ENCODE peak calls at places on chromosomes 3 and 15, in five cellular contexts. T, B, Y, P and I are unnamed samples.

GRCh38 chr3:138842483-138843188 is 7.9 kb upstream of the PIK3CB start:
- DNase-seq in T (no peak), B (peak), Y (no peak), P (no peak), I (no peak)

GRCh38 chr3:132079150-132079549 is 44.3 kb upstream of the CPNE4 start:
- DNase-seq in T (no peak), B (no peak), Y (no peak), P (no peak), I (no peak)

GRCh38 chr15:68678746-68679145 is 100.0 kb downstream of the CORO2B start:
- DNase-seq in T (no peak), B (no peak), Y (no peak), P (no peak), I (no peak)

GRCh38 chr3:28574036-28574435 is 225.4 kb upstream of the AZI2 start:
- DNase-seq in T (no peak), B (no peak), Y (no peak), P (no peak), I (no peak)

GRCh38 chr15:77870195-77871065 is 207.1 kb downstream of the TBC1D2B start:
- DNase-seq in T (peak), B (no peak), Y (peak), P (peak), I (peak)

GRCh38 chr3:48561045-48561736 is 2.4 kb downstream of the UCN2 start:
- DNase-seq in T (peak), B (no peak), Y (peak), P (no peak), I (no peak)

GRCh38 chr3:41209646-41210045 is 10.3 kb downstream of the CTNNB1 start:
- DNase-seq in T (no peak), B (no peak), Y (no peak), P (no peak), I (no peak)

GRCh38 chr15:87578776-87579175 is 677.8 kb downstream of the NTRK3 start:
- DNase-seq in T (no peak), B (no peak), Y (no peak), P (no peak), I (no peak)

GRCh38 chr3:105518806-105519418 is 152.2 kb downstream of the ALCAM start:
- DNase-seq in T (peak), B (peak), Y (peak), P (peak), I (peak)

GRCh38 chr15:29364429-29365078 is 94.9 kb upstream of the NSMCE3 start:
- DNase-seq in T (peak), B (no peak), Y (no peak), P (no peak), I (no peak)

GRCh38 chr15:60255390-60255789 is 142.4 kb downstream of the ANXA2 start:
- DNase-seq in T (no peak), B (peak), Y (no peak), P (peak), I (no peak)

GRCh38 chr3:53254810-53255359 is 937 bp downstream of the TKT start:
- DNase-seq in T (peak), B (peak), Y (peak), P (no peak), I (peak)

GRCh38 chr3:20074226-20075063 is 34.2 kb downstream of the KAT2B start:
- DNase-seq in T (no peak), B (no peak), Y (no peak), P (no peak), I (no peak)

GRCh38 chr15:85381850-85382751 is 1.7 kb downstream of the AKAP13 start:
- DNase-seq in T (no peak), B (peak), Y (no peak), P (no peak), I (no peak)

GRCh38 chr3:76827647-76828273 is 212.1 kb upstream of the ROBO2 start:
- DNase-seq in T (no peak), B (no peak), Y (no peak), P (no peak), I (no peak)

GRCh38 chr3:175108012-175108411 is 248.9 kb downstream of the NAALADL2 start:
- DNase-seq in T (no peak), B (no peak), Y (no peak), P (no peak), I (no peak)

GRCh38 chr3:176633511-176633910 is 563.8 kb downstream of the TBL1XR1 start:
- DNase-seq in T (no peak), B (no peak), Y (no peak), P (no peak), I (peak)
- TF ChIP-seq JUND in T (no peak), B (no peak), Y (no peak), P (no peak), I (no peak)

DNA sequence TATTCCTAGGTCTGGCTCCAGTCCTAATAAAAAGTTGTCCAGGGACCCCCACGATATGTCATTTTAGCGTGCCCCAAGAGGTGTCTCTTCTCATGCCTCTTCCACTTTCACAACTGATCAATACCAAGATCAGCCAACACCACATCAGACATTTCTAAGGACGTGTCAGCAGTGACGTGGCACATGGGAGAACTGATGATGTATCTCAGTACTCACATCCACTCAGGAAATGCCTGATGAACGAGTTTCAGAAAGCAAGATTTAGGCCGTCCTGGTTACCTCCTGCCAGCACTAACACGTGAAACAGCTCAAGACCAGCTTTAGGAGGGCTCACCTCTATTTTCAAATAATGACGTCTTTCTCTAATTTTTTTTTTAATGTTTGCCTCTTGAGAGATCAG is 19.6 kb downstream of the VGLL4 start:
- DNase-seq in T (no peak), B (no peak), Y (no peak), P (no peak), I (no peak)
- TF ChIP-seq JUND in T (no peak), B (no peak), Y (no peak), P (no peak), I (no peak)

DNA sequence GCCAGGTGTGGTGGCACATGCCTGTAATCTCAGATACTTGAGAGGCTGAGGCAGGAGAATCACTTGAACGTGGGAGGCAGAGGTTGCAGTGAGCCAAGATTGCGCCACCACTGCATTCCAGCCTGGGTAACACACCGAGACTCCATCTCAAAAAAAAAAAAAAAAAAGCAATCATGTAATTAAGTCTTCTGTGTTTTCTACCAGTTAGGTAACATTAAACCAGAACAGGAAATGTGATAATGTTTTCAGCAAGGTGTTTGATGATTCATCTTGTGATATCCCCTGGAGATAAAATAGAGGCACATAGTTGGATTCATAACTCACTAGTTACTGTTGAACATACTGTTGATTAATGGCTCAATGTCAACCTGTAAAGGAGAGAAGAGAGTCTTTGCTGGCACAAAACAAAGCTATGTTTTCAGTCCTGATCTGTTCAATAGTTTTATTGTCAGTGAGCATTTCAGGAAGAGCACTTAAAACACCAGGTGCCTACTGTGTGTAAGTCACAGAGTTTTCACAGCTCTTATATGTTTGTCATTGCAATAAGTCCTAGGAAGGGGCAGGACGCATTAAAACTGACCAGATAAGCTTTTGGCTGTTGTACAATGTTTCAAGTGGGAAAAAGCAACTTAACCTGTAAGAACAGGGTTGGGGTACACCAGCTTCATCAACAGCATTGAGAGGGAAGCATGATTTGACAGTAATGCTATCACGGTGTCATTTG is 19.5 kb downstream of the DNAJB11 start:
- DNase-seq in T (no peak), B (no peak), Y (no peak), P (peak), I (no peak)
- TF ChIP-seq JUND in T (peak), B (no peak), Y (no peak), P (peak), I (no peak)

GRCh38 chr15:35505152-35505551 is 40.8 kb downstream of the DPH6 start:
- DNase-seq in T (no peak), B (no peak), Y (no peak), P (no peak), I (no peak)
- TF ChIP-seq JUND in T (no peak), B (no peak), Y (no peak), P (no peak), I (no peak)

GRCh38 chr15:65086680-65087111 is 10.2 kb downstream of the KBTBD13 start:
- DNase-seq in T (peak), B (no peak), Y (peak), P (no peak), I (no peak)

GRCh38 chr15:65084500-65085206 is 8.1 kb downstream of the KBTBD13 start:
- DNase-seq in T (no peak), B (no peak), Y (no peak), P (no peak), I (no peak)

GRCh38 chr15:65085990-65086679 is 9.6 kb downstream of the KBTBD13 start:
- DNase-seq in T (peak), B (no peak), Y (peak), P (peak), I (peak)

GRCh38 chr15:65083262-65083701 is 6.7 kb downstream of the KBTBD13 start:
- DNase-seq in T (no peak), B (no peak), Y (no peak), P (no peak), I (no peak)

DNA sequence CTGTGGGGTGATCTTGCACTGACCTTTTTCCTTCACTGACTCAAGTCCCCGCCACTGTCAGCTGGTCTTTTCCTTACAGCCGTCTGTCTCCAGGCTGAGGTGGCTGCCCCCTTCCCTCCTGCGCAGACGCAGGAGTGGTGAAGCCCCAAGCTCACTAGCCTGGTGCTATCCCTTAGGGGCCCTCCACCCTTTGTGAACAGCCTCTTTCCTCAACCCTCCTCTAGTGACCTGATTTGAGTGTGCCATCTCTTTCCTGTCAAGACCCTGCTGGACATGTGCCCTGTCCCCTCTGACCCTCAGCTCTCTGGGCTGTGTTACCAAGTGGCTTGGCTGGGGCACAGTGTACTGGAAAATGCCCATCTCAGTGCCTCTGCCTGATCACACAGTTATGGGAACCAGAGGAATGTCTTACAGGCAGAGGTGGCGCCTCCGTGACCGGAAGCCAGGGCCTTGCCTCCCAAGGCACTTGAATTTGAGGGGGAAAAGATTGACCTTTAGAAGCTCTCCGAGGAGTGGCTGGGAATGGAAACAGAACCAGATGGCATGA is 8.7 kb downstream of the KBTBD13 start:
- DNase-seq in T (no peak), B (no peak), Y (no peak), P (no peak), I (no peak)
- TF ChIP-seq JUND in T (no peak), B (no peak), Y (no peak), P (no peak), I (no peak)

DNA sequence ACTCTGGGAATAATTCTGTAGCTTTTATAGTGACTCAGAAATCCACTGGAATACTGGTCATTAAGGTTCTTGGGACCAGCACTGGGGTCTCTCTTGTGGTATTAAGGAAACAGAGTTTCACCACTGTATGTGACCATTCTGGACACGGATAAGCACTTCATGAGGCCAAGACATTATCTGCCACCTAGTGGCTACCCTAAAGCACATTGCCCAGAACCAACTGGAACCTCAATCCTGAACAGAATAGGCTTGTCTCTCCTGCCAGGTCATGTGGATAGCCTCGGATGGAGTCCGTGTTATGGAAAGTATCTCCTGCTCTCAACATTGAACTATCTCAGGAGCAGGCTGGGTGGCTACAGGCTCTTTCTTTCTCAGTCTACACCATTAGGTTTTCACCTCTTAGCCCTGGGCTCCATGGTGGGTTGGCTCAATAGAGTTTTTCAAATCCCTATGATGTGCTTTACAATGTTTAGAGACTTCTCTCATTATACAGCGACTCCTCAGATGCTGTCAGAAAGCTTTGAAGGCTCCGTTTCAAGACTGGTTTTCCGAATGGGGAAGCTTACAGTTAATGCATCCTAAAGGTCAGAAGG is 167.6 kb upstream of the ST8SIA2 start:
- DNase-seq in T (peak), B (no peak), Y (peak), P (peak), I (peak)
- TF ChIP-seq JUND in T (no peak), B (no peak), Y (no peak), P (no peak), I (no peak)

GRCh38 chr15:78937132-78937739 is 7.6 kb downstream of the CTSH start:
- DNase-seq in T (peak), B (no peak), Y (no peak), P (no peak), I (no peak)

GRCh38 chr15:78942741-78943140 is 2.1 kb downstream of the CTSH start:
- DNase-seq in T (no peak), B (no peak), Y (no peak), P (no peak), I (no peak)

GRCh38 chr15:78943692-78944091 is 1.2 kb downstream of the CTSH start:
- DNase-seq in T (no peak), B (no peak), Y (no peak), P (no peak), I (no peak)

GRCh38 chr15:78934063-78935023 is 10.5 kb downstream of the CTSH start:
- DNase-seq in T (no peak), B (no peak), Y (no peak), P (no peak), I (peak)

DNA sequence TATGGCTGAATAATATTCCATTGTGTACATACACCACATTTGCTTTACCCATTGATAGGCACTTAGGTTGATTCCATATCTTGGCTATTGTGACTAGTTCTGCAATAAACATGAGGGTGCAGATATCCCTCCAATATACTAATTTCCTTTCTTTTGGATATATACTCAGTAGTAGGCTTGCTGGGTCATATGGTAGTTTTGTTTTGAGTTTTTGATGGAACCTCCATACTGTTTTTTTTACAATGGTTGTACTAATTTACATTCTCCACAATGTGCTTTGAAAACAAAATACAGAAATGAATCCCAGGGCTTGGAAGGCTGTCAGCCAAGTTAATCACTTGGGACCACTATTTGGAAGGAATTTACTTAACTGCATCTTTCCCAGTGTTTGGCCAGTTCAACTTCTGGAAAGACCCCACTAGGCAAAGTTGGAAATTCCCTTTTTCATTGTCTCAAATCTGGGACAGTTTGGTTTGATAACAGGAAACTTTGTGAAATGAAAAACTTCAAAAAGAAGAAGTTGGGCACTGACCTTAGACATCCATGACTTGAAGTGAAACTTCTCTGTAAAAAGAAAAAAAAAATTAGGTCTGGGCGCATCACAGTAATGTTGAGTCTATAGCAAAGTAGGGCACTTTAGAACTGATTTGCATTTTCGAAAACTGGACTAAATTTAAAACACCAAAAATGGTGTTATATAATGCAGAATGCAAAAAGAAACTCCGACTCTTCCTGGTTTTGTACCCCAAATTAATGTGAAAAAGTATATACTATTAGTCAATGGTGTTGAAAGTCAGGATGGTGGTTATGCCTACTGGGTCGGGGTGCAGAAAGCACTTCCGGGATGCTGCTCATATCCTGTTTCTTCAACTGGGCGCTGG is 6.0 kb downstream of the CTSH start:
- DNase-seq in T (no peak), B (peak), Y (no peak), P (no peak), I (no peak)
- TF ChIP-seq JUND in T (no peak), B (peak), Y (no peak), P (no peak), I (no peak)

DNA sequence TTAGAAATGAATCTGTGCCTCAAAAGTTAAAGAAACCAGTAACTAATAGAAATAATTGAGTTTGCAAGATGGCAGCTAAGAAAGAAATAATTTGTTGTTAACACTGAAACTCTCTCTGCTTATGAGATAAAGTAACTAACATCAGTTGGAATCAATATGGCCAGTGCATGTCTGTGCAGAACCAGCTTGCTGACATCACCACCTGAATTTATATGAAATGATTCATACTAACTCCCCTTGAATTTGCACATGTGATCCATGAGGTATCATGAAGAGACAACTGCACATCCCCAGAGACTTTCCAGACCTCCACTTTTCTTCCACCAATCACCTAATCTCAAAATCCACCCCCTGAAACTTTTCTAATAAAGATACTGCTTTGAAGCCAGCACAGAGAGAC is 10.3 kb upstream of the SLC25A38 start:
- DNase-seq in T (no peak), B (no peak), Y (no peak), P (no peak), I (no peak)
- TF ChIP-seq JUND in T (no peak), B (no peak), Y (no peak), P (no peak), I (no peak)